ENCODE peak calls at places on chromosomes 3 and 15, in five cellular contexts. G is right lobe of liver; U is body of pancreas; B is aorta; J is CD8-positive, alpha-beta T cell. K is an unnamed sample. For H3K9me3, the result is how much of the 10 kb centered on the place peaks cover.

GRCh38 chr3:46965151-46965550 is 11.4 kb downstream of the CCDC12 start:
- ATAC-seq in B (no peak), U (no peak), J (no peak), G (no peak), K (no peak)

GRCh38 chr15:88915354-88915753 is 2.2 kb upstream of the MFGE8 start:
- ATAC-seq in J (no peak), G (no peak), U (no peak), B (no peak), K (no peak)

GRCh38 chr15:90192961-90193786 is 8.0 kb upstream of the SEMA4B start:
- ATAC-seq in U (no peak), J (peak), B (peak), G (no peak), K (peak)

GRCh38 chr3:46561951-46562350 is 4.2 kb downstream of the LRRC2 start:
- ATAC-seq in G (no peak), U (no peak), J (no peak), B (no peak), K (no peak)

GRCh38 chr3:12400795-12401194 is 83.5 kb upstream of the TSEN2 start:
- ATAC-seq in U (no peak), B (no peak), J (no peak), G (no peak), K (no peak)

GRCh38 chr3:73041537-73041936 is 19.9 kb upstream of the EBLN2 start:
- ATAC-seq in B (no peak), U (no peak), G (no peak), J (no peak), K (no peak)

GRCh38 chr3:163071684-163072083 is 1575.1 kb downstream of the OTOL1 start:
- ATAC-seq in B (no peak), G (no peak), J (no peak), U (no peak), K (no peak)

GRCh38 chr15:39925112-39925830 is 5.2 kb upstream of the GPR176 start:
- ATAC-seq in J (no peak), G (no peak), B (no peak), U (no peak), K (no peak)

GRCh38 chr15:38864827-38865604 is 300.4 kb upstream of the RASGRP1 start:
- ATAC-seq in J (no peak), B (peak), U (peak), G (no peak), K (peak)

GRCh38 chr15:90561344-90562244 is 31.9 kb downstream of the CRTC3 start:
- ATAC-seq in J (peak), U (no peak), B (peak), G (peak), K (peak)

GRCh38 chr3:175716451-175716850 is 857.3 kb downstream of the NAALADL2 start:
- ATAC-seq in G (no peak), U (no peak), B (no peak), J (no peak), K (no peak)

GRCh38 chr3:72343078-72343477 is 505.2 kb downstream of the SHQ1 start:
- ATAC-seq in G (no peak), B (no peak), J (no peak), U (no peak), K (no peak)

GRCh38 chr3:196623350-196623749 is 16.1 kb upstream of the NRROS start:
- ATAC-seq in B (no peak), U (no peak), J (no peak), G (peak), K (no peak)

GRCh38 chr3:171358171-171358890 is 101.9 kb downstream of the TNIK start:
- ATAC-seq in B (no peak), G (no peak), U (no peak), J (no peak), K (no peak)

GRCh38 chr3:134659391-134660045 is 8.7 kb upstream of the KY start:
- ATAC-seq in B (no peak), G (no peak), U (no peak), J (no peak), K (no peak)

GRCh38 chr3:178059124-178059523 is 477.1 kb upstream of the KCNMB2 start:
- ATAC-seq in G (no peak), B (no peak), U (no peak), J (no peak), K (no peak)

GRCh38 chr3:151923901-151924300 is 50.5 kb downstream of the SUCNR1 start:
- ATAC-seq in B (no peak), G (no peak), J (no peak), U (no peak), K (no peak)

GRCh38 chr3:112615942-112616731 is 24.8 kb downstream of the CCDC80 start:
- ATAC-seq in J (no peak), G (no peak), U (no peak), B (no peak), K (no peak)

GRCh38 chr3:12869025-12869695 is 27.8 kb upstream of the RPL32 start:
- ATAC-seq in J (peak), U (peak), G (peak), B (peak), K (peak)

GRCh38 chr3:173529062-173529711 is 131.6 kb downstream of the NLGN1 start:
- ATAC-seq in G (peak), J (no peak), B (peak), U (peak), K (no peak)

GRCh38 chr3:187778726-187779125 is 33.5 kb upstream of the BCL6 start:
- ATAC-seq in J (no peak), B (no peak), G (no peak), U (no peak), K (no peak)

GRCh38 chr3:5245927-5246326 is 58.4 kb downstream of the EDEM1 start:
- ATAC-seq in J (no peak), U (no peak), G (no peak), B (no peak), K (no peak)

GRCh38 chr3:44114142-44114541 is 127.5 kb upstream of the TOPAZ1 start:
- ATAC-seq in B (no peak), J (no peak), G (peak), U (peak), K (no peak)

GRCh38 chr3:58952128-58952917 is 97.5 kb downstream of the CFAP20DC start:
- ATAC-seq in U (no peak), B (no peak), G (no peak), J (no peak), K (no peak)

GRCh38 chr3:97952280-97952679 is 20.0 kb downstream of the RIOX2 start:
- ATAC-seq in U (peak), G (peak), J (no peak), B (no peak), K (peak)

GRCh38 chr3:50606596-50606995 is 5.0 kb downstream of the CISH start:
- ATAC-seq in B (no peak), G (no peak), J (peak), U (no peak), K (no peak)

GRCh38 chr15:51924146-51925068 is 47.2 kb downstream of the LEO1 start:
- ATAC-seq in G (peak), J (no peak), B (no peak), U (no peak), K (no peak)

GRCh38 chr3:197317250-197317963 is 19.0 kb upstream of the DLG1 start:
- ATAC-seq in G (no peak), B (peak), U (peak), J (no peak), K (no peak)

GRCh38 chr15:68512578-68512977 is 66.2 kb upstream of the CORO2B start:
- ATAC-seq in B (peak), G (no peak), J (no peak), U (no peak), K (no peak)

GRCh38 chr3:175222356-175222755 is 363.2 kb downstream of the NAALADL2 start:
- ATAC-seq in B (no peak), U (no peak), J (no peak), G (no peak), K (no peak)

GRCh38 chr3:178289544-178290160 is 246.6 kb upstream of the KCNMB2 start:
- ATAC-seq in G (no peak), B (no peak), J (no peak), U (no peak), K (peak)

GRCh38 chr3:5013021-5013906 is 34.0 kb downstream of the BHLHE40 start:
- ATAC-seq in U (no peak), B (no peak), J (no peak), G (no peak), K (no peak)

GRCh38 chr15:75140080-75140879 is 61.4 kb upstream of the C15orf39 start:
- ATAC-seq in J (no peak), G (peak), B (no peak), U (no peak), K (no peak)
- H3K9me3 ChIP-seq in J (under half), G (under half), B (under half), U (under half), K (under half)

GRCh38 chr15:97517726-97518125 is 442.8 kb upstream of the ARRDC4 start:
- ATAC-seq in U (no peak), G (no peak), B (no peak), J (no peak), K (no peak)
- H3K9me3 ChIP-seq in U (under half), G (under half), B (under half), J (under half), K (under half)

GRCh38 chr15:69887018-69887417 is 210.7 kb downstream of the TLE3 start:
- ATAC-seq in G (no peak), U (no peak), B (no peak), J (no peak), K (no peak)
- H3K9me3 ChIP-seq in G (under half), U (under half), B (under half), J (under half), K (under half)

DNA sequence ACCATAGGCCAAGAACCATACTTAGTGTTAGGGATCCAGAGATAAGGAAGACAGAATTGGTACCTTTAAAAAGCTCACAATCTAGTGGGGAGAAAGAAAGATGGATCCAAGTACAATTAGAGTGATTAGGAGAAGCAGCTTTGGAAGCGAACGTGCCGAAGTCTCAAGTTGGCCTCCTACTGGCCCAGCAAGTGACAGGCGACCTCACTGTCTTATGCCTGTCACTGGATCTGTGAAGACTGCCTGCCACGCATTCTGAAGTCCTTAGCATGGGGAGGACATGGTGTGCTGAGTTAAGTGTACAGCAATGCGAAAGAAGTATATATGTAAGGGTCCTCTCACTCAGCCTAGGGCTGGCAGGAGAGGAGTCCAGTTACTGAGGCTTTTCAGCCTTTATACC is 141.0 kb downstream of the GABRB3 start:
- ATAC-seq in B (no peak), U (no peak), G (no peak), J (no peak), K (no peak)
- H3K9me3 ChIP-seq in B (under half), U (under half), G (under half), J (under half), K (under half)

GRCh38 chr3:107493134-107493533 is 29.6 kb upstream of the BBX start:
- ATAC-seq in U (no peak), B (peak), G (no peak), J (no peak), K (no peak)
- H3K9me3 ChIP-seq in U (under half), B (under half), G (under half), J (under half), K (under half)

GRCh38 chr3:105763674-105764036 is 105.2 kb downstream of the CBLB start:
- ATAC-seq in J (no peak), G (no peak), B (no peak), U (no peak), K (no peak)
- H3K9me3 ChIP-seq in J (under half), G (under half), B (under half), U (under half), K (under half)

DNA sequence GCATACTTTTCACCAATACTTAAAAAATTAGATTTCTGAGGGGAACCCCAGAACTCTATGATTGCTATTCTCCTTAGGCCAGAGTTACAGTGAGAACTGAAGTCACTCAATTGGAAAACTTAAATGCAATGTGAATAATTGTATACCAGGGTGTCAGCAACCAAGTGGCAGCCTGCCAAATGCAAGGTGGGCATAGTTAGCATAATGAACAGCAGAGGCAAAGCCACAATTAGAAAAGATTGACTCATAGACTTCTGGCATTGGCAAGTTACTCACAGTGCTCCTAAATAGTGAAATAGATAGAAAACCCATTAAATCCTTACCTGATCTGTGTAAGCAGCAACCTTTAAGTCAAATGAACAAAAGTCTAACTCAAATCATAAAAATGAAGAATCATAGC is 94.9 kb downstream of the BCHE start:
- ATAC-seq in U (no peak), B (no peak), J (no peak), G (no peak), K (no peak)
- H3K9me3 ChIP-seq in U (under half), B (under half), J (under half), G (under half), K (under half)

GRCh38 chr3:1195922-1196321 is 103.1 kb downstream of the CNTN6 start:
- ATAC-seq in J (no peak), U (no peak), B (peak), G (no peak), K (no peak)

GRCh38 chr3:1191061-1191460 is 98.2 kb downstream of the CNTN6 start:
- ATAC-seq in G (no peak), B (no peak), J (no peak), U (no peak), K (no peak)

GRCh38 chr3:1196997-1197396 is 104.2 kb downstream of the CNTN6 start:
- ATAC-seq in J (no peak), G (no peak), U (no peak), B (no peak), K (no peak)
- H3K9me3 ChIP-seq in J (under half), G (under half), U (under half), B (under half), K (under half)